ENCODE peak calls at places on chromosomes 16 and 17, in seven cellular contexts. K is thoracic aorta, M is endothelial cell of umbilical vein, I is astrocyte of the spinal cord, N is epithelial cell of esophagus, A is MM.1S, Q is AG04450. C is an unnamed sample.

GRCh38 chr16:3458852-3459361 is 15.4 kb downstream of the NAA60 start:
- DNase-seq in K (no peak), M (peak; percentile 41), I (peak; percentile 19), N (no peak), A (peak; percentile 31), Q (no peak), C (peak; percentile 19)

GRCh38 chr17:59754547-59754946 is 47.1 kb downstream of the VMP1 start:
- DNase-seq in K (no peak), M (peak; percentile 90), I (peak; percentile 99), N (peak; percentile 92), A (no peak), Q (peak; percentile 90), C (peak; percentile 85)

GRCh38 chr17:59372138-59372751 is 40.8 kb downstream of the YPEL2 start:
- DNase-seq in K (no peak), M (peak; percentile 93), I (peak; percentile 60), N (peak; percentile 40), A (peak; percentile 64), Q (no peak), C (peak; percentile 41)

GRCh38 chr17:78665952-78666920 is 89.0 kb upstream of the DNAH17 start:
- DNase-seq in K (no peak), M (peak; percentile 94), I (no peak), N (peak; percentile 39), A (no peak), Q (no peak), C (no peak)

GRCh38 chr16:14070555-14070876 is 603 bp upstream of the MRTFB start:
- DNase-seq in K (no peak), M (no peak), I (no peak), N (no peak), A (no peak), Q (no peak), C (no peak)

GRCh38 chr17:30095507-30096244 is 20.9 kb upstream of the NSRP1 start:
- DNase-seq in K (no peak), M (peak; percentile 76), I (peak; percentile 85), N (peak; percentile 79), A (peak; percentile 43), Q (peak; percentile 61), C (peak; percentile 82)

GRCh38 chr16:57061084-57061905 is 31.1 kb upstream of the CPNE2 start:
- DNase-seq in K (peak; percentile 33), M (no peak), I (no peak), N (peak; percentile 61), A (no peak), Q (no peak), C (peak; percentile 83)

GRCh38 chr16:84283314-84284167 is 11.1 kb upstream of the WFDC1 start:
- DNase-seq in K (no peak), M (no peak), I (no peak), N (no peak), A (no peak), Q (no peak), C (no peak)

GRCh38 chr16:11280616-11281522 is at the start of gene PRM1:
- DNase-seq in K (no peak), M (no peak), I (no peak), N (no peak), A (no peak), Q (no peak), C (no peak)

GRCh38 chr17:13600475-13601316 is 1.0 kb downstream of the HS3ST3A1 start:
- DNase-seq in K (no peak), M (no peak), I (peak; percentile 21), N (no peak), A (no peak), Q (no peak), C (peak; percentile 33)

GRCh38 chr17:18960803-18961511 is 9.0 kb downstream of the SLC5A10 start:
- DNase-seq in K (peak; percentile 10), M (peak; percentile 64), I (peak; percentile 45), N (peak; percentile 56), A (peak; percentile 81), Q (no peak), C (peak; percentile 37)

GRCh38 chr16:10103700-10104099 is 78.5 kb downstream of the GRIN2A start:
- DNase-seq in K (no peak), M (no peak), I (no peak), N (no peak), A (no peak), Q (no peak), C (no peak)

GRCh38 chr17:74821655-74822328 is 37.9 kb downstream of the GRIN2C start:
- DNase-seq in K (no peak), M (no peak), I (no peak), N (no peak), A (no peak), Q (no peak), C (no peak)

GRCh38 chr17:29347831-29348281 is 42.3 kb upstream of the TAOK1 start:
- DNase-seq in K (no peak), M (no peak), I (peak; percentile 7), N (no peak), A (no peak), Q (no peak), C (peak; percentile 62)

GRCh38 chr16:66578596-66579531 is at the start of gene CMTM2:
- DNase-seq in K (no peak), M (no peak), I (no peak), N (no peak), A (no peak), Q (no peak), C (no peak)

GRCh38 chr17:65163990-65164495 is 26.9 kb downstream of the RGS9 start:
- DNase-seq in K (no peak), M (no peak), I (peak; percentile 7), N (peak; percentile 83), A (no peak), Q (no peak), C (peak; percentile 70)

GRCh38 chr16:57823836-57824235 is 21.5 kb upstream of the KIFC3 start:
- DNase-seq in K (no peak), M (no peak), I (no peak), N (peak; percentile 51), A (no peak), Q (no peak), C (no peak)

GRCh38 chr16:30923554-30924085 is at the start of gene FBXL19:
- DNase-seq in K (no peak), M (no peak), I (no peak), N (no peak), A (no peak), Q (no peak), C (no peak)

GRCh38 chr16:68041783-68042182 is 18.7 kb downstream of the DUS2 start:
- DNase-seq in K (no peak), M (no peak), I (no peak), N (no peak), A (no peak), Q (no peak), C (no peak)

GRCh38 chr17:2926019-2926650 is 129.9 kb downstream of the RAP1GAP2 start:
- DNase-seq in K (no peak), M (no peak), I (no peak), N (peak; percentile 98), A (no peak), Q (no peak), C (peak; percentile 89)

GRCh38 chr17:13000561-13000960 is 17.3 kb downstream of the ELAC2 start:
- DNase-seq in K (no peak), M (no peak), I (no peak), N (no peak), A (no peak), Q (no peak), C (no peak)

GRCh38 chr16:12113581-12114375 is 137.2 kb downstream of the SNX29 start:
- DNase-seq in K (no peak), M (no peak), I (no peak), N (no peak), A (no peak), Q (no peak), C (peak; percentile 72)

GRCh38 chr16:85168732-85169256 is 56.5 kb upstream of the CIBAR2 start:
- DNase-seq in K (no peak), M (no peak), I (no peak), N (peak; percentile 26), A (no peak), Q (no peak), C (peak; percentile 45)

GRCh38 chr16:70437582-70438324 is 1.1 kb downstream of the ST3GAL2 start:
- DNase-seq in K (no peak), M (peak; percentile 54), I (peak; percentile 51), N (peak; percentile 34), A (no peak), Q (no peak), C (peak; percentile 62)

GRCh38 chr16:70437017-70437581 is 1.8 kb downstream of the ST3GAL2 start:
- DNase-seq in K (no peak), M (peak; percentile 90), I (peak; percentile 92), N (no peak), A (no peak), Q (peak; percentile 77), C (peak; percentile 72)

GRCh38 chr16:70441406-70441990 is 2.6 kb upstream of the ST3GAL2 start:
- DNase-seq in K (no peak), M (no peak), I (no peak), N (no peak), A (no peak), Q (no peak), C (no peak)

GRCh38 chr16:70438325-70438982 is 446 bp downstream of the ST3GAL2 start:
- DNase-seq in K (no peak), M (no peak), I (no peak), N (no peak), A (no peak), Q (no peak), C (no peak)

GRCh38 chr16:70438983-70439862 is at the start of gene ST3GAL2:
- DNase-seq in K (peak; percentile 91), M (peak; percentile 95), I (peak; percentile 97), N (peak; percentile 89), A (peak; percentile 92), Q (peak; percentile 84), C (peak; percentile 81)
- TF ChIP-seq CTCF in K (peak; percentile 38), M (no peak), I (no peak), N (no peak), A (no peak), Q (peak; percentile 14), C (peak; percentile 56)

GRCh38 chr17:49843774-49844350 is 4.0 kb downstream of the TAC4 start:
- DNase-seq in K (no peak), M (peak; percentile 39), I (no peak), N (no peak), A (no peak), Q (no peak), C (no peak)
- TF ChIP-seq CTCF in K (no peak), M (peak; percentile 69), I (peak; percentile 51), N (peak; percentile 41), A (peak; percentile 47), Q (peak; percentile 34), C (peak; percentile 66)

GRCh38 chr17:80424878-80425765 is 10.2 kb downstream of the ENDOV start:
- DNase-seq in K (no peak), M (no peak), I (no peak), N (no peak), A (no peak), Q (no peak), C (no peak)
- TF ChIP-seq CTCF in K (no peak), M (no peak), I (no peak), N (no peak), A (no peak), Q (no peak), C (peak; percentile 16)

DNA sequence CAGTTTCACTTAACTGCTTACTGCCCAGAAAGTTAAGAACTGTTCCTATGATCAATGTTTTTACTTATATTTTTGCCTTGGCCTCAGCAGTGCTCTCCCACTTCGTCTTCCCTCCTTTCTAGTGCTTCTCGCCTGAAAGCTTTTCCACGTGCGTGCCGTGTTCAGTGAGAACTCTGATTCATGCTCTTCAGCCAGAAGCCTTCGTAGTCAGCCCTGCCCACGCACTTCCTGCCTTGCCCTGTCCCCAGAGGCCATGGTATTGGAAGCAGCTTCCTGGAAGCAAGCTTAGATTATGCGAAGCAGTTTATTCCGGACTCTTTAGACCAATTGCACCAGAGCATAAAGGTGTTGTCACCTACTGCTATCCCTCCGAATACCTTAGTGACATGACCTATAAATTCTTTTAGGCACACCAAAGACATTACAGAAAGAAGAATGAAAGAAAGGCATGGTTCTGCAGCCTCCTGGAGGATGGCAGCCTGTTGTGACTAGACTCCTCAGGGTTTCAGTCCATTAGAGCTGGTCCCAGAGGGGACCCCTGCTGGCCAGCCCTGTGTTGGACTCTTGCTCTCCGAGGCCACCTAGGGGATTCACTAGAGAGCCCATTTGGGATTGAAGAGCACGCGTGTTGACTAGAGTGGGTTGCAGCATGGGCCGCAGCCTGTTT is 105.2 kb downstream of the RPTOR start:
- DNase-seq in K (peak; percentile 65), M (peak; percentile 55), I (peak; percentile 64), N (peak; percentile 82), A (no peak), Q (peak; percentile 45), C (peak; percentile 73)
- TF ChIP-seq CTCF in K (no peak), M (peak; percentile 84), I (peak; percentile 50), N (peak; percentile 25), A (peak; percentile 30), Q (peak; percentile 56), C (peak; percentile 68)